ENCODE peak calls at places on chromosomes 12 and 14, in nine cellular contexts. R, K, E, Z, U, V, B, W and D are unnamed samples.

GRCh38 chr14:56562883-56563282 is 16.7 kb upstream of the TMEM260 start:
- DNase-seq in R (no peak), K (no peak), E (no peak), Z (no peak), U (no peak), V (no peak), B (no peak), W (no peak), D (no peak)

GRCh38 chr12:1496162-1496925 is 98.0 kb downstream of the FBXL14 start:
- DNase-seq in R (no peak), K (no peak), E (peak), Z (no peak), U (no peak), V (no peak), B (no peak), W (no peak), D (no peak)

GRCh38 chr14:99666533-99666932 is 17.6 kb upstream of the CYP46A1 start:
- DNase-seq in R (no peak), K (no peak), E (no peak), Z (no peak), U (no peak), V (no peak), B (no peak), W (no peak), D (no peak)

GRCh38 chr14:49950275-49951250 is 57.7 kb downstream of the ARF6 start:
- DNase-seq in R (peak), K (no peak), E (peak), Z (no peak), U (no peak), V (peak), B (no peak), W (no peak), D (no peak)

GRCh38 chr14:23612802-23613201 is 23.4 kb upstream of the DHRS2 start:
- DNase-seq in R (no peak), K (no peak), E (no peak), Z (no peak), U (no peak), V (no peak), B (no peak), W (no peak), D (no peak)

GRCh38 chr14:28101992-28102391 is 664.6 kb upstream of the FOXG1 start:
- DNase-seq in R (no peak), K (no peak), E (no peak), Z (no peak), U (no peak), V (peak), B (peak), W (peak), D (no peak)

GRCh38 chr12:105995986-105996385 is 142.8 kb downstream of the NUAK1 start:
- DNase-seq in R (no peak), K (no peak), E (peak), Z (no peak), U (no peak), V (no peak), B (no peak), W (no peak), D (no peak)

GRCh38 chr12:42094277-42094676 is 50.4 kb downstream of the GXYLT1 start:
- DNase-seq in R (no peak), K (no peak), E (no peak), Z (no peak), U (no peak), V (no peak), B (peak), W (no peak), D (peak)

GRCh38 chr14:70585221-70585620 is 15.2 kb downstream of the MED6 start:
- DNase-seq in R (no peak), K (no peak), E (peak), Z (no peak), U (no peak), V (no peak), B (no peak), W (no peak), D (no peak)

GRCh38 chr14:36383674-36384421 is 63.4 kb upstream of the MBIP start:
- DNase-seq in R (peak), K (no peak), E (no peak), Z (peak), U (no peak), V (no peak), B (no peak), W (no peak), D (no peak)

GRCh38 chr12:56029166-56029519 is 8.3 kb downstream of the IKZF4 start:
- DNase-seq in R (no peak), K (no peak), E (no peak), Z (no peak), U (no peak), V (no peak), B (no peak), W (no peak), D (no peak)

GRCh38 chr14:95255013-95255412 is 64.7 kb downstream of the CLMN start:
- DNase-seq in R (no peak), K (no peak), E (no peak), Z (no peak), U (no peak), V (peak), B (no peak), W (no peak), D (no peak)

GRCh38 chr12:19757317-19757877 is 318.1 kb downstream of the AEBP2 start:
- DNase-seq in R (no peak), K (no peak), E (peak), Z (no peak), U (no peak), V (no peak), B (no peak), W (no peak), D (no peak)